ENCODE peak calls at places on chromosomes 13 and 19, in five cellular contexts. One of them, this sample, is unnamed.

GRCh38 chr13:45063261-45063870 is 56.9 kb upstream of the GTF2F2 start:
- DNase-seq in heart right ventricle: no peak
- DNase-seq in AG09309: no peak
- DNase-seq in brain microvascular endothelial cell: peak; percentile 21
- DNase-seq in GM12891: no peak
- DNase-seq in this sample: peak; percentile 55

GRCh38 chr13:39306639-39307589 is 268.7 kb downstream of the NHLRC3 start:
- DNase-seq in heart right ventricle: no peak
- DNase-seq in AG09309: no peak
- DNase-seq in brain microvascular endothelial cell: no peak
- DNase-seq in GM12891: no peak
- DNase-seq in this sample: no peak

GRCh38 chr19:39941151-39941550 is 6.7 kb upstream of the FCGBP start:
- DNase-seq in heart right ventricle: no peak
- DNase-seq in AG09309: no peak
- DNase-seq in brain microvascular endothelial cell: no peak
- DNase-seq in GM12891: no peak
- DNase-seq in this sample: no peak

GRCh38 chr19:7564866-7565265 is 29.3 kb downstream of the PNPLA6 start:
- DNase-seq in heart right ventricle: no peak
- DNase-seq in AG09309: no peak
- DNase-seq in brain microvascular endothelial cell: no peak
- DNase-seq in GM12891: no peak
- DNase-seq in this sample: no peak

GRCh38 chr13:52165410-52165809 is 6.0 kb upstream of the NEK3 start:
- DNase-seq in heart right ventricle: no peak
- DNase-seq in AG09309: no peak
- DNase-seq in brain microvascular endothelial cell: no peak
- DNase-seq in GM12891: no peak
- DNase-seq in this sample: no peak

GRCh38 chr19:58382997-58383603 is 2.3 kb upstream of the ZNF837 start:
- DNase-seq in heart right ventricle: no peak
- DNase-seq in AG09309: no peak
- DNase-seq in brain microvascular endothelial cell: no peak
- DNase-seq in GM12891: no peak
- DNase-seq in this sample: no peak

GRCh38 chr13:100916943-100917342 is 242.3 kb upstream of the TMTC4 start:
- DNase-seq in heart right ventricle: no peak
- DNase-seq in AG09309: no peak
- DNase-seq in brain microvascular endothelial cell: no peak
- DNase-seq in GM12891: no peak
- DNase-seq in this sample: no peak

GRCh38 chr19:36488816-36489138 is 584 bp downstream of the ZNF566 start:
- DNase-seq in heart right ventricle: no peak
- DNase-seq in AG09309: no peak
- DNase-seq in brain microvascular endothelial cell: peak; percentile 3
- DNase-seq in GM12891: no peak
- DNase-seq in this sample: peak; percentile 2

GRCh38 chr13:100532836-100533435 is 55.7 kb downstream of the GGACT start:
- DNase-seq in heart right ventricle: no peak
- DNase-seq in AG09309: no peak
- DNase-seq in brain microvascular endothelial cell: no peak
- DNase-seq in GM12891: no peak
- DNase-seq in this sample: no peak

GRCh38 chr13:22412452-22412851 is 741.6 kb downstream of the FGF9 start:
- DNase-seq in heart right ventricle: no peak
- DNase-seq in AG09309: no peak
- DNase-seq in brain microvascular endothelial cell: no peak
- DNase-seq in GM12891: no peak
- DNase-seq in this sample: no peak

GRCh38 chr19:45424191-45425058 is 708 bp upstream of the ERCC1 start:
- DNase-seq in heart right ventricle: peak; percentile 67
- DNase-seq in AG09309: peak; percentile 84
- DNase-seq in brain microvascular endothelial cell: peak; percentile 91
- DNase-seq in GM12891: no peak
- DNase-seq in this sample: peak; percentile 94

GRCh38 chr13:30928971-30929370 is 3.5 kb upstream of the TEX26 start:
- DNase-seq in heart right ventricle: no peak
- DNase-seq in AG09309: no peak
- DNase-seq in brain microvascular endothelial cell: no peak
- DNase-seq in GM12891: no peak
- DNase-seq in this sample: no peak

GRCh38 chr19:384801-385169 is 24.2 kb downstream of the C2CD4C start:
- DNase-seq in heart right ventricle: no peak
- DNase-seq in AG09309: no peak
- DNase-seq in brain microvascular endothelial cell: no peak
- DNase-seq in GM12891: no peak
- DNase-seq in this sample: no peak